ENCODE peak calls at places on chromosomes 6 and 20, in five cellular contexts. Q, N, R, F and P are unnamed samples.

GRCh38 chr20:20677186-20677585 is 35.3 kb downstream of the RALGAPA2 start:
- DNase-seq in Q (no peak), N (no peak), R (no peak), F (peak; percentile 54), P (no peak)

GRCh38 chr20:44393608-44394519 is 38.4 kb downstream of the HNF4A start:
- DNase-seq in Q (no peak), N (no peak), R (no peak), F (no peak), P (no peak)

GRCh38 chr6:157442296-157442695 is 61.3 kb downstream of the ZDHHC14 start:
- DNase-seq in Q (no peak), N (no peak), R (no peak), F (peak; percentile 74), P (no peak)

GRCh38 chr6:136404627-136405310 is 115.1 kb upstream of the BCLAF1 start:
- DNase-seq in Q (no peak), N (no peak), R (no peak), F (no peak), P (no peak)

GRCh38 chr6:35273822-35274559 is 14.5 kb downstream of the ZNF76 start:
- DNase-seq in Q (no peak), N (no peak), R (no peak), F (no peak), P (no peak)

GRCh38 chr6:33029297-33030184 is 20.1 kb upstream of the HLA-DOA start:
- DNase-seq in Q (no peak), N (no peak), R (no peak), F (no peak), P (no peak)

GRCh38 chr6:133895573-133896343 is 6.8 kb downstream of the TCF21 start:
- DNase-seq in Q (no peak), N (no peak), R (no peak), F (no peak), P (no peak)

GRCh38 chr6:156752666-156753301 is 24.4 kb upstream of the ARID1B start:
- DNase-seq in Q (no peak), N (no peak), R (no peak), F (peak; percentile 26), P (no peak)